ENCODE peak calls at places on chromosomes 6 and 20, in seven cellular contexts. U is Calu3; N is GM04504; X is stimulated activated CD8-positive, alpha-beta memory T cell treated with anti-CD3 and anti-CD28 coated beads, Interleukin-15, amount 100 ng/mL, for 24 hours; B is activated CD4-positive, alpha-beta T cell treated with anti-CD3 and anti-CD28 coated beads, Interleukin-2, amount 10 ng/mL, durations not matched to agents 7 days and 5 days; G is Ammon's horn; A is GM04503. O is an unnamed sample.

GRCh38 chr6:13914346-13914745 is 10.4 kb upstream of the RNF182 start:
- DNase-seq in U (no peak), N (no peak), X (no peak), B (no peak), G (peak), A (no peak), O (no peak)

GRCh38 chr20:17029698-17030097 is 197.1 kb upstream of the PCSK2 start:
- DNase-seq in U (no peak), N (no peak), X (no peak), B (no peak), G (no peak), A (no peak), O (no peak)

GRCh38 chr20:62704341-62704948 is 4.2 kb upstream of the NTSR1 start:
- DNase-seq in U (peak), N (peak), X (no peak), B (no peak), G (peak), A (peak), O (no peak)

GRCh38 chr6:20699402-20699801 is 165.1 kb downstream of the CDKAL1 start:
- DNase-seq in U (no peak), N (no peak), X (no peak), B (no peak), G (no peak), A (no peak), O (no peak)

GRCh38 chr6:138970856-138971425 is 17.1 kb downstream of the REPS1 start:
- DNase-seq in U (no peak), N (peak), X (no peak), B (no peak), G (peak), A (peak), O (no peak)

GRCh38 chr6:96089173-96089572 is 73.4 kb downstream of the FUT9 start:
- DNase-seq in U (peak), N (no peak), X (no peak), B (no peak), G (no peak), A (no peak), O (no peak)

GRCh38 chr20:53202781-53203180 is 230.6 kb downstream of the TSHZ2 start:
- DNase-seq in U (no peak), N (no peak), X (no peak), B (no peak), G (peak), A (no peak), O (no peak)

GRCh38 chr6:85537055-85537494 is 56.6 kb downstream of the SNX14 start:
- DNase-seq in U (no peak), N (no peak), X (no peak), B (no peak), G (no peak), A (no peak), O (no peak)